ENCODE peak calls at places on chromosome 19, in ten cellular contexts. One of them, this sample, is unnamed.

GRCh38 chr19:7989071-7989575 is 16.3 kb downstream of the ELAVL1 start:
- DNase-seq in CD8-positive, alpha-beta T cell: no peak
- DNase-seq in cardiac muscle cell: no peak
- DNase-seq in mammary epithelial cell: peak; percentile 60
- DNase-seq in ascending aorta: no peak
- DNase-seq in body of pancreas: no peak
- DNase-seq in GM23338: no peak
- DNase-seq in A549: no peak
- DNase-seq in psoas muscle: no peak
- DNase-seq in breast epithelium: no peak
- DNase-seq in this sample: peak; percentile 49

GRCh38 chr19:42290523-42291436 is 11.2 kb upstream of the PRR19 start:
- DNase-seq in CD8-positive, alpha-beta T cell: peak; percentile 79
- DNase-seq in cardiac muscle cell: no peak
- DNase-seq in mammary epithelial cell: no peak
- DNase-seq in ascending aorta: no peak
- DNase-seq in body of pancreas: no peak
- DNase-seq in GM23338: peak; percentile 44
- DNase-seq in A549: peak; percentile 79
- DNase-seq in psoas muscle: peak; percentile 27
- DNase-seq in breast epithelium: no peak
- DNase-seq in this sample: no peak

GRCh38 chr19:33368074-33368864 is 5.2 kb upstream of the CEBPG start:
- DNase-seq in CD8-positive, alpha-beta T cell: no peak
- DNase-seq in cardiac muscle cell: peak; percentile 19
- DNase-seq in mammary epithelial cell: peak; percentile 91
- DNase-seq in ascending aorta: no peak
- DNase-seq in body of pancreas: no peak
- DNase-seq in GM23338: no peak
- DNase-seq in A549: peak; percentile 49
- DNase-seq in psoas muscle: no peak
- DNase-seq in breast epithelium: no peak
- DNase-seq in this sample: no peak

GRCh38 chr19:2719910-2720776 is 1.0 kb downstream of the DIRAS1 start:
- DNase-seq in CD8-positive, alpha-beta T cell: no peak
- DNase-seq in cardiac muscle cell: peak; percentile 17
- DNase-seq in mammary epithelial cell: no peak
- DNase-seq in ascending aorta: no peak
- DNase-seq in body of pancreas: peak; percentile 53
- DNase-seq in GM23338: peak; percentile 81
- DNase-seq in A549: no peak
- DNase-seq in psoas muscle: no peak
- DNase-seq in breast epithelium: no peak
- DNase-seq in this sample: no peak

GRCh38 chr19:6229951-6230712 is 49.6 kb downstream of the MLLT1 start:
- DNase-seq in CD8-positive, alpha-beta T cell: no peak
- DNase-seq in cardiac muscle cell: no peak
- DNase-seq in mammary epithelial cell: no peak
- DNase-seq in ascending aorta: no peak
- DNase-seq in body of pancreas: no peak
- DNase-seq in GM23338: no peak
- DNase-seq in A549: no peak
- DNase-seq in psoas muscle: no peak
- DNase-seq in breast epithelium: no peak
- DNase-seq in this sample: no peak

GRCh38 chr19:31335716-31336115 is 13.5 kb downstream of the TSHZ3 start:
- DNase-seq in CD8-positive, alpha-beta T cell: no peak
- DNase-seq in cardiac muscle cell: no peak
- DNase-seq in mammary epithelial cell: no peak
- DNase-seq in ascending aorta: no peak
- DNase-seq in body of pancreas: no peak
- DNase-seq in GM23338: no peak
- DNase-seq in A549: no peak
- DNase-seq in psoas muscle: no peak
- DNase-seq in breast epithelium: no peak
- DNase-seq in this sample: no peak

GRCh38 chr19:8243146-8243545 is 34.0 kb downstream of the CERS4 start:
- DNase-seq in CD8-positive, alpha-beta T cell: no peak
- DNase-seq in cardiac muscle cell: no peak
- DNase-seq in mammary epithelial cell: no peak
- DNase-seq in ascending aorta: no peak
- DNase-seq in body of pancreas: no peak
- DNase-seq in GM23338: no peak
- DNase-seq in A549: no peak
- DNase-seq in psoas muscle: no peak
- DNase-seq in breast epithelium: no peak
- DNase-seq in this sample: no peak

GRCh38 chr19:57363734-57364181 is 407 bp downstream of the TRAPPC2B start:
- DNase-seq in CD8-positive, alpha-beta T cell: no peak
- DNase-seq in cardiac muscle cell: peak; percentile 20
- DNase-seq in mammary epithelial cell: no peak
- DNase-seq in ascending aorta: no peak
- DNase-seq in body of pancreas: no peak
- DNase-seq in GM23338: peak; percentile 15
- DNase-seq in A549: no peak
- DNase-seq in psoas muscle: no peak
- DNase-seq in breast epithelium: no peak
- DNase-seq in this sample: no peak

GRCh38 chr19:38877781-38878574 is at the start of gene RINL:
- DNase-seq in CD8-positive, alpha-beta T cell: peak; percentile 79
- DNase-seq in cardiac muscle cell: no peak
- DNase-seq in mammary epithelial cell: no peak
- DNase-seq in ascending aorta: no peak
- DNase-seq in body of pancreas: peak; percentile 38
- DNase-seq in GM23338: peak; percentile 43
- DNase-seq in A549: no peak
- DNase-seq in psoas muscle: no peak
- DNase-seq in breast epithelium: no peak
- DNase-seq in this sample: no peak

GRCh38 chr19:33630880-33631627 is 9.3 kb downstream of the CHST8 start:
- DNase-seq in CD8-positive, alpha-beta T cell: no peak
- DNase-seq in cardiac muscle cell: no peak
- DNase-seq in mammary epithelial cell: no peak
- DNase-seq in ascending aorta: no peak
- DNase-seq in body of pancreas: no peak
- DNase-seq in GM23338: no peak
- DNase-seq in A549: no peak
- DNase-seq in psoas muscle: no peak
- DNase-seq in breast epithelium: no peak
- DNase-seq in this sample: no peak

GRCh38 chr19:55240713-55241020 is 12.1 kb upstream of the TMEM86B start:
- DNase-seq in CD8-positive, alpha-beta T cell: no peak
- DNase-seq in cardiac muscle cell: no peak
- DNase-seq in mammary epithelial cell: no peak
- DNase-seq in ascending aorta: no peak
- DNase-seq in body of pancreas: no peak
- DNase-seq in GM23338: no peak
- DNase-seq in A549: no peak
- DNase-seq in psoas muscle: no peak
- DNase-seq in breast epithelium: no peak
- DNase-seq in this sample: no peak

GRCh38 chr19:44808463-44809371 is at the start of gene BCAM:
- DNase-seq in CD8-positive, alpha-beta T cell: no peak
- DNase-seq in cardiac muscle cell: peak; percentile 85
- DNase-seq in mammary epithelial cell: peak; percentile 40
- DNase-seq in ascending aorta: no peak
- DNase-seq in body of pancreas: peak; percentile 81
- DNase-seq in GM23338: peak; percentile 83
- DNase-seq in A549: peak; percentile 53
- DNase-seq in psoas muscle: peak; percentile 84
- DNase-seq in breast epithelium: peak; percentile 81
- DNase-seq in this sample: peak; percentile 69

GRCh38 chr19:40165362-40165937 is 25.8 kb upstream of the MAP3K10 start:
- DNase-seq in CD8-positive, alpha-beta T cell: peak; percentile 67
- DNase-seq in cardiac muscle cell: peak; percentile 56
- DNase-seq in mammary epithelial cell: no peak
- DNase-seq in ascending aorta: no peak
- DNase-seq in body of pancreas: peak; percentile 34
- DNase-seq in GM23338: peak; percentile 90
- DNase-seq in A549: peak; percentile 77
- DNase-seq in psoas muscle: peak; percentile 42
- DNase-seq in breast epithelium: no peak
- DNase-seq in this sample: peak; percentile 36

GRCh38 chr19:8461376-8461775 is 16.6 kb downstream of the HNRNPM start:
- DNase-seq in CD8-positive, alpha-beta T cell: no peak
- DNase-seq in cardiac muscle cell: no peak
- DNase-seq in mammary epithelial cell: no peak
- DNase-seq in ascending aorta: no peak
- DNase-seq in body of pancreas: no peak
- DNase-seq in GM23338: no peak
- DNase-seq in A549: no peak
- DNase-seq in psoas muscle: no peak
- DNase-seq in breast epithelium: no peak
- DNase-seq in this sample: no peak

DNA sequence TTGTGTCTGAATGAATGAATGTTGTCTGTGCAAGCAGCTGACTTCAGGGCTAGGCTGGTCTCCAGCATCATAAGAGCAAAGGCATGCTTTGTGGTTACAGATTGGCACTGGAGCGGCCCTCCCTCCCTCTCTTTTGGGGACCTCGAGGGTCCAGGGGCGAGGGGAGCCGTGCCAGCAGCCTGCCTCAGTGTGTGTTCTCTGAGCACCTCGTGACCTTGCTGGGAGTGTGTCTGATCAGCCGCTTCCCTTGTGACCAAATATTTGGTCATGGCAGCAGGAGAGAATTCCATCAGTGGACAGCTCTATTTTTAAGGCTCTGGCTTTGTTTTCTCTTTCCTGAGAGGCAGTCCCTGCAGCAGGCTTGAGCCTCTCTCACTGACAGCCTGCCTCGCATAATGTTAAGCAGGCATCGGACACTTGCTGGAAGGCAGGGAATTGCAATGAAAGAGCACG is 329.7 kb downstream of the UQCRFS1 start:
- DNase-seq in CD8-positive, alpha-beta T cell: no peak
- DNase-seq in cardiac muscle cell: peak; percentile 40
- DNase-seq in mammary epithelial cell: no peak
- DNase-seq in ascending aorta: no peak
- DNase-seq in body of pancreas: peak; percentile 7
- DNase-seq in GM23338: peak; percentile 32
- DNase-seq in A549: no peak
- DNase-seq in psoas muscle: peak; percentile 20
- DNase-seq in breast epithelium: no peak
- DNase-seq in this sample: no peak
- H3K4me3 ChIP-seq in CD8-positive, alpha-beta T cell: no peak overlapping the region
- H3K4me3 ChIP-seq in cardiac muscle cell: no peak overlapping the region
- H3K4me3 ChIP-seq in mammary epithelial cell: no peak overlapping the region
- H3K4me3 ChIP-seq in ascending aorta: no peak overlapping the region
- H3K4me3 ChIP-seq in body of pancreas: no peak overlapping the region
- H3K4me3 ChIP-seq in GM23338: no peak overlapping the region
- H3K4me3 ChIP-seq in A549: no peak overlapping the region
- H3K4me3 ChIP-seq in psoas muscle: no peak overlapping the region
- H3K4me3 ChIP-seq in breast epithelium: peak overlapping the region; percentile 14
- H3K4me3 ChIP-seq in this sample: no peak overlapping the region

DNA sequence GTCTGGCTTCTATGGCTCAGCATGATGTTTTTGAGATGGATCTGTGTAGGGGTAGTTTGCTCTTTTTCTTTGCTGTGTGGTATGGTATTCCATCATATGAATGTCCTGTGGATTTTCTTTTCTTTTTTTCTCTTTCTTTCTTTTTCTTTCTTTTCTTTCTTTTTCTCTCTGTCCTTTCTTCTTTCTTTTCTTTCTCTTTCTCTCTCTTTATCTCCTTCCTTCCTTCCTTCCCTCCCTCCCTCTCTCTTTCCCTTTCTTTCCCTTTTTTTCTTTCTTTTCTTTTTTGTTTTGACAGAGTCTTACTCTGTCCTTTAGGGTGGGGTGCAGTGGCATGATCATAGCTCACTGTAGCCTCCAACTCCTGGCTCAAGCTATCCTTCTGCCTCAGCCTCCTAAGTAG is 9.0 kb upstream of the HNRNPUL1 start:
- DNase-seq in CD8-positive, alpha-beta T cell: no peak
- DNase-seq in cardiac muscle cell: no peak
- DNase-seq in mammary epithelial cell: no peak
- DNase-seq in ascending aorta: no peak
- DNase-seq in body of pancreas: no peak
- DNase-seq in GM23338: no peak
- DNase-seq in A549: no peak
- DNase-seq in psoas muscle: no peak
- DNase-seq in breast epithelium: no peak
- DNase-seq in this sample: no peak
- TF ChIP-seq CTCF in CD8-positive, alpha-beta T cell: no peak
- TF ChIP-seq CTCF in cardiac muscle cell: no peak
- TF ChIP-seq CTCF in mammary epithelial cell: no peak
- TF ChIP-seq CTCF in ascending aorta: no peak
- TF ChIP-seq CTCF in body of pancreas: no peak
- TF ChIP-seq CTCF in GM23338: no peak
- TF ChIP-seq CTCF in A549: no peak
- TF ChIP-seq CTCF in psoas muscle: no peak
- TF ChIP-seq CTCF in breast epithelium: no peak
- TF ChIP-seq CTCF in this sample: no peak

GRCh38 chr19:4035582-4035981 is 28.0 kb downstream of the PIAS4 start:
- DNase-seq in CD8-positive, alpha-beta T cell: no peak
- DNase-seq in cardiac muscle cell: no peak
- DNase-seq in mammary epithelial cell: no peak
- DNase-seq in ascending aorta: no peak
- DNase-seq in body of pancreas: no peak
- DNase-seq in GM23338: no peak
- DNase-seq in A549: no peak
- DNase-seq in psoas muscle: no peak
- DNase-seq in breast epithelium: no peak
- DNase-seq in this sample: no peak

GRCh38 chr19:4034048-4035017 is 26.8 kb downstream of the PIAS4 start:
- DNase-seq in CD8-positive, alpha-beta T cell: no peak
- DNase-seq in cardiac muscle cell: no peak
- DNase-seq in mammary epithelial cell: no peak
- DNase-seq in ascending aorta: no peak
- DNase-seq in body of pancreas: no peak
- DNase-seq in GM23338: no peak
- DNase-seq in A549: no peak
- DNase-seq in psoas muscle: no peak
- DNase-seq in breast epithelium: no peak
- DNase-seq in this sample: no peak

GRCh38 chr19:4033028-4033956 is 25.8 kb downstream of the PIAS4 start:
- DNase-seq in CD8-positive, alpha-beta T cell: no peak
- DNase-seq in cardiac muscle cell: no peak
- DNase-seq in mammary epithelial cell: no peak
- DNase-seq in ascending aorta: no peak
- DNase-seq in body of pancreas: no peak
- DNase-seq in GM23338: no peak
- DNase-seq in A549: no peak
- DNase-seq in psoas muscle: no peak
- DNase-seq in breast epithelium: no peak
- DNase-seq in this sample: no peak

GRCh38 chr19:4036576-4037300 is 29.2 kb downstream of the PIAS4 start:
- DNase-seq in CD8-positive, alpha-beta T cell: no peak
- DNase-seq in cardiac muscle cell: no peak
- DNase-seq in mammary epithelial cell: no peak
- DNase-seq in ascending aorta: no peak
- DNase-seq in body of pancreas: no peak
- DNase-seq in GM23338: no peak
- DNase-seq in A549: no peak
- DNase-seq in psoas muscle: no peak
- DNase-seq in breast epithelium: no peak
- DNase-seq in this sample: no peak

GRCh38 chr19:4035018-4035566 is 27.6 kb downstream of the PIAS4 start:
- DNase-seq in CD8-positive, alpha-beta T cell: no peak
- DNase-seq in cardiac muscle cell: no peak
- DNase-seq in mammary epithelial cell: no peak
- DNase-seq in ascending aorta: no peak
- DNase-seq in body of pancreas: no peak
- DNase-seq in GM23338: no peak
- DNase-seq in A549: no peak
- DNase-seq in psoas muscle: no peak
- DNase-seq in breast epithelium: no peak
- DNase-seq in this sample: no peak
- H3K27ac ChIP-seq in CD8-positive, alpha-beta T cell: no peak overlapping the region
- H3K27ac ChIP-seq in cardiac muscle cell: no peak overlapping the region
- H3K27ac ChIP-seq in mammary epithelial cell: no peak overlapping the region
- H3K27ac ChIP-seq in ascending aorta: no peak overlapping the region
- H3K27ac ChIP-seq in body of pancreas: no peak overlapping the region
- H3K27ac ChIP-seq in GM23338: no peak overlapping the region
- H3K27ac ChIP-seq in A549: no peak overlapping the region
- H3K27ac ChIP-seq in psoas muscle: no peak overlapping the region
- H3K27ac ChIP-seq in breast epithelium: no peak overlapping the region
- H3K27ac ChIP-seq in this sample: no peak overlapping the region

GRCh38 chr19:43640424-43640757 is 741 bp upstream of the CADM4 start:
- DNase-seq in CD8-positive, alpha-beta T cell: no peak
- DNase-seq in cardiac muscle cell: no peak
- DNase-seq in mammary epithelial cell: no peak
- DNase-seq in ascending aorta: no peak
- DNase-seq in body of pancreas: no peak
- DNase-seq in GM23338: peak; percentile 19
- DNase-seq in A549: no peak
- DNase-seq in psoas muscle: no peak
- DNase-seq in breast epithelium: no peak
- DNase-seq in this sample: no peak
- H3K4me3 ChIP-seq in CD8-positive, alpha-beta T cell: peak overlapping the region; percentile 62
- H3K4me3 ChIP-seq in cardiac muscle cell: peak overlapping the region; percentile 68
- H3K4me3 ChIP-seq in mammary epithelial cell: peak overlapping the region; percentile 72
- H3K4me3 ChIP-seq in ascending aorta: peak overlapping the region; percentile 77
- H3K4me3 ChIP-seq in body of pancreas: peak overlapping the region; percentile 41
- H3K4me3 ChIP-seq in GM23338: peak overlapping the region; percentile 75
- H3K4me3 ChIP-seq in A549: peak overlapping the region; percentile 82
- H3K4me3 ChIP-seq in psoas muscle: peak overlapping the region; percentile 62
- H3K4me3 ChIP-seq in breast epithelium: peak overlapping the region; percentile 40
- H3K4me3 ChIP-seq in this sample: peak overlapping the region; percentile 55